ENCODE peak calls at places on chromosomes 4 and X, in four cellular contexts. One of them, this sample, is unnamed.

GRCh38 chr4:151624606-151625565 is 135.9 kb downstream of the GATB start:
- DNase-seq in GM23248: peak; percentile 19
- DNase-seq in dermis microvascular lymphatic vessel endothelial cell: no peak
- DNase-seq in iPS DF 6.9: no peak
- DNase-seq in this sample: no peak

GRCh38 chr4:87118421-87118820 is 102.0 kb downstream of the KLHL8 start:
- DNase-seq in GM23248: no peak
- DNase-seq in dermis microvascular lymphatic vessel endothelial cell: no peak
- DNase-seq in iPS DF 6.9: no peak
- DNase-seq in this sample: no peak

GRCh38 chr4:136742330-136742729 is 790.0 kb downstream of the PCDH18 start:
- DNase-seq in dermis microvascular lymphatic vessel endothelial cell: no peak
- DNase-seq in iPS DF 6.9: no peak
- DNase-seq in GM23248: peak; percentile 15
- DNase-seq in this sample: peak; percentile 3

GRCh38 chrX:42739771-42740170 is 38.2 kb downstream of the PPP1R2C start:
- DNase-seq in iPS DF 6.9: no peak
- DNase-seq in dermis microvascular lymphatic vessel endothelial cell: no peak
- DNase-seq in GM23248: no peak
- DNase-seq in this sample: no peak

GRCh38 chr4:74308215-74308614 is at the start of gene EPGN:
- DNase-seq in iPS DF 6.9: no peak
- DNase-seq in dermis microvascular lymphatic vessel endothelial cell: no peak
- DNase-seq in GM23248: peak; percentile 20
- DNase-seq in this sample: no peak

GRCh38 chrX:57573754-57574153 is 18.1 kb upstream of the ZXDB start:
- DNase-seq in GM23248: peak; percentile 23
- DNase-seq in dermis microvascular lymphatic vessel endothelial cell: no peak
- DNase-seq in iPS DF 6.9: no peak
- DNase-seq in this sample: no peak

GRCh38 chrX:54042609-54043010 is 1.7 kb downstream of the PHF8 start:
- DNase-seq in GM23248: peak; percentile 83
- DNase-seq in dermis microvascular lymphatic vessel endothelial cell: peak; percentile 30
- DNase-seq in iPS DF 6.9: no peak
- DNase-seq in this sample: no peak

GRCh38 chrX:19791562-19791961 is 95.8 kb downstream of the SH3KBP1 start:
- DNase-seq in dermis microvascular lymphatic vessel endothelial cell: no peak
- DNase-seq in iPS DF 6.9: no peak
- DNase-seq in GM23248: peak; percentile 86
- DNase-seq in this sample: no peak

GRCh38 chrX:12610079-12610478 is 181.1 kb upstream of the PRPS2 start:
- DNase-seq in GM23248: peak; percentile 1
- DNase-seq in iPS DF 6.9: no peak
- DNase-seq in dermis microvascular lymphatic vessel endothelial cell: no peak
- DNase-seq in this sample: no peak

GRCh38 chr4:145937990-145938611 is 522 bp downstream of the ZNF827 start:
- DNase-seq in GM23248: peak; percentile 69
- DNase-seq in dermis microvascular lymphatic vessel endothelial cell: no peak
- DNase-seq in iPS DF 6.9: no peak
- DNase-seq in this sample: no peak

This sample was measured in glomerular endothelial cell.